ENCODE peak calls at places on chromosomes 4 and X, in five cellular contexts. C is stomach, P is suprapubic skin, Y is GM12878, R is transverse colon. Z is an unnamed sample.

GRCh38 chr4:149102765-149103164 is 660.6 kb upstream of the NR3C2 start:
- DNase-seq in Y (no peak), R (no peak), P (no peak), C (no peak), Z (no peak)

GRCh38 chr4:7559741-7560376 is 125.1 kb upstream of the PSAPL1 start:
- DNase-seq in C (no peak), P (no peak), R (no peak), Y (no peak), Z (no peak)

GRCh38 chrX:100449696-100450606 is 39.9 kb upstream of the PCDH19 start:
- DNase-seq in Y (no peak), P (peak; percentile 60), C (no peak), R (peak; percentile 11), Z (no peak)

GRCh38 chr4:123816462-123816861 is 419.9 kb downstream of the SPRY1 start:
- DNase-seq in P (no peak), R (no peak), Y (no peak), C (no peak), Z (no peak)

GRCh38 chrX:103585421-103586313 is at the start of gene TCEAL4:
- DNase-seq in Y (no peak), R (peak; percentile 68), P (peak; percentile 73), C (peak; percentile 63), Z (no peak)

GRCh38 chr4:153222162-153222789 is 18.0 kb downstream of the TRIM2 start:
- DNase-seq in C (peak; percentile 64), R (peak; percentile 64), Y (no peak), P (peak; percentile 78), Z (no peak)

GRCh38 chr4:117831060-117831683 is 203.1 kb upstream of the NDST3 start:
- DNase-seq in P (no peak), C (no peak), Y (no peak), R (no peak), Z (no peak)

GRCh38 chr4:4717692-4718091 is 141.8 kb upstream of the MSX1 start:
- DNase-seq in R (no peak), Y (no peak), P (no peak), C (no peak), Z (no peak)

GRCh38 chr4:176123710-176124407 is 58.2 kb downstream of the WDR17 start:
- DNase-seq in R (peak; percentile 9), C (peak; percentile 26), P (no peak), Y (peak; percentile 51), Z (no peak)

GRCh38 chrX:19017271-19017670 is 33.4 kb upstream of the PHKA2 start:
- DNase-seq in R (no peak), C (no peak), P (no peak), Y (no peak), Z (no peak)

GRCh38 chr4:3531887-3532713 is at the start of gene LRPAP1:
- DNase-seq in R (peak; percentile 93), C (peak; percentile 93), P (peak; percentile 93), Y (peak; percentile 36), Z (peak; percentile 97)

GRCh38 chr4:73883306-73883705 is 14.1 kb downstream of the CXCL1 start:
- DNase-seq in C (no peak), R (no peak), Y (no peak), P (no peak), Z (no peak)

GRCh38 chr4:24752140-24752539 is 43.2 kb upstream of the SOD3 start:
- DNase-seq in P (no peak), C (no peak), Y (no peak), R (no peak), Z (no peak)
- TF ChIP-seq POLR2AphosphoS5 in P (no peak), C (no peak), Y (no peak), R (no peak), Z (no peak)

GRCh38 chrX:17656556-17656955 is 80.7 kb upstream of the SCML1 start:
- DNase-seq in Y (no peak), C (no peak), P (no peak), R (no peak), Z (no peak)
- TF ChIP-seq EP300 in Y (no peak), C (no peak), P (no peak), R (no peak), Z (no peak)

GRCh38 chrX:129932137-129932791 is 26.3 kb downstream of the UTP14A start:
- DNase-seq in P (peak; percentile 92), Y (peak; percentile 38), C (peak; percentile 89), R (peak; percentile 92), Z (peak; percentile 98)
- TF ChIP-seq POLR2A in P (no peak), Y (peak; percentile 21), C (no peak), R (no peak), Z (no peak)

GRCh38 chr4:100721077-100721476 is 203.3 kb upstream of the EMCN start:
- DNase-seq in C (no peak), Y (no peak), P (no peak), R (no peak), Z (no peak)

GRCh38 chr4:100721490-100721889 is 203.7 kb upstream of the EMCN start:
- DNase-seq in C (no peak), P (no peak), R (no peak), Y (no peak), Z (no peak)

GRCh38 chr4:100716416-100716815 is 198.6 kb upstream of the EMCN start:
- DNase-seq in C (no peak), R (no peak), Y (no peak), P (no peak), Z (no peak)

GRCh38 chr4:100722866-100723459 is 205.1 kb upstream of the EMCN start:
- DNase-seq in R (no peak), P (no peak), Y (no peak), C (no peak), Z (no peak)

DNA sequence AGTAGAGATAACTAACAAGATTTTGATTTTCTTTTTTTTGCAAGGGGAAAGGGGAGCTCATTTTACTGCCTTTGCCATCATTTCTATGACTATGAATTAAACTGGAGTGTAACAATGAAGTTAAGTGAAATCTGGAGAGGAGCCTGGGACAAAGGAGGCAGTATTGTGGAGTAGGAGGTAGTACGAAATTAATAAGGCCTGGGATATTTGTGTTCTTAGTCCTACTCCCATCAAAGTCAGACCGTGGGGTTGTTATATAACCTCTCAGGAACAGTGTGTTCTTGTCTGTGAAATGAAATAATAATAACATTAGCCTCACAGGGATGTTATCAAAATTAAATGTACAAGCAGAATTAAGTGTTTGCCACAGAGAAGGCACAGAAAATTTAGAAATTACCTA is 204.3 kb upstream of the EMCN start:
- DNase-seq in R (no peak), P (no peak), C (no peak), Y (no peak), Z (no peak)
- TF ChIP-seq POLR2AphosphoS5 in R (no peak), P (no peak), C (no peak), Y (no peak), Z (no peak)

DNA sequence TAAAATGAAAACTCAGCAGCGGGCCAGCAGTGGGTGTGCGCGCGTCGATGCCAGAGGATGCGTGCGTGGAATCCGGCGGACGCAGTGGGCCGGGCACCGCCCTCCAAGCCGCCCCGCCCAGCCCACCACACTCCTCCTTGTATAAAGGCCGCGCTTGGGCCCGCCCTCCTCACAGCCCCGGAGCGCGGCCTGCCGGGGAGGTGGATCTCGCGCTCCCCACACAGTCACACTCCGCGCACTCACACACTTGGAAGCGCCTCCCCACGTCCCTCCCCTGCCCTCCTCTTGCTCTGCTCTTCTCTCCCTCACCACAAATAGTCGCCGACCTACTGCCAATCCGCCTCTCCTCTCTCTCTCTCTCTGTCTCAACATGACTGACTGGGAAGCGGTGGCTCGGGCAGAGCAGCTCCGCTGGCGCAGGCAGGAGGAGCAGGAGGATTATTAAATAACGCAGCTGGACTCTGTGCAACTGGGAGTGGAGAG is at the start of gene CCSER1:
- DNase-seq in Y (no peak), C (peak; percentile 85), R (peak; percentile 86), P (peak; percentile 81), Z (peak; percentile 95)
- TF ChIP-seq EP300 in Y (no peak), C (no peak), R (no peak), P (no peak), Z (no peak)

GRCh38 chrX:63350979-63351616 is at the start of gene SPIN4:
- DNase-seq in P (peak; percentile 84), C (peak; percentile 88), Y (peak; percentile 39), R (peak; percentile 91), Z (peak; percentile 92)
- TF ChIP-seq POLR2A in P (no peak), C (no peak), Y (peak; percentile 88), R (peak; percentile 83), Z (no peak)

GRCh38 chr4:147044241-147044640 is 98.6 kb upstream of the TTC29 start:
- DNase-seq in R (no peak), Y (no peak), P (no peak), C (no peak), Z (no peak)

GRCh38 chr4:147054241-147054902 is 108.7 kb upstream of the TTC29 start:
- DNase-seq in C (no peak), R (no peak), P (no peak), Y (no peak), Z (no peak)

GRCh38 chr4:147052361-147052760 is 106.7 kb upstream of the TTC29 start:
- DNase-seq in R (no peak), Y (no peak), P (no peak), C (no peak), Z (no peak)

GRCh38 chr4:147049940-147050852 is 104.5 kb upstream of the TTC29 start:
- DNase-seq in P (no peak), Y (no peak), C (no peak), R (no peak), Z (no peak)
- TF ChIP-seq POLR2AphosphoS5 in P (no peak), Y (no peak), C (no peak), R (no peak), Z (peak; percentile 54)

GRCh38 chrX:133749951-133750350 is 235.4 kb downstream of the GPC3 start:
- DNase-seq in Y (no peak), C (no peak), P (no peak), R (no peak), Z (no peak)

GRCh38 chrX:133749370-133749769 is 236.0 kb downstream of the GPC3 start:
- DNase-seq in P (no peak), R (no peak), C (no peak), Y (no peak), Z (no peak)

DNA sequence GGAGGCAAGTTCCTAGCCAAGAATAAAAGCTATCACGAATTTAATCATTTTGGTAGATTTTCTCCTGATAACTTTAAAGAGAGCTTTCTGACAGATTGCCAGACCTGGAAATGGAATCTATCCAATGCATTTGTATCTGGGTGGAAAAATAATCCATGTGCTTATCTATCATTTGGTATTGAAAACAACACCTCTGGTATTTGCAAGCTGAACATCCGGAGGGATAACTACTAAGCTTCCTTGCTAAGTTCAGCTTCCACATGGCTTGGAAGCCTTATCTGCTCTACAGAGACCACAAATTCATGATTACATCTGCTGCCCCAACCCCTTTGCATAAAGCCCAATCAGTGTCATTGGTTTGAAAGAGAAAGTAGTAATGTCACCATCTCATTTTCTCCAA is 230.7 kb downstream of the GPC3 start:
- DNase-seq in C (no peak), Y (no peak), P (no peak), R (no peak), Z (no peak)
- TF ChIP-seq EP300 in C (no peak), Y (no peak), P (no peak), R (no peak), Z (no peak)

GRCh38 chr4:182143822-182144620 is 99.2 kb upstream of the TENM3 start:
- DNase-seq in C (no peak), P (no peak), R (peak; percentile 12), Y (no peak), Z (no peak)
- TF ChIP-seq POLR2A in C (no peak), P (no peak), R (no peak), Y (no peak), Z (no peak)